ENCODE peak calls at places on chromosomes 13 and 19, in seven cellular contexts. R is GM12891, A is SK-N-SH, M is GM12892, P is GM12878, O is H1, C is HepG2. L is an unnamed sample.

GRCh38 chr13:27035892-27036235 is 135.7 kb downstream of the USP12 start:
- DNase-seq in R (no peak), A (no peak), M (no peak), P (no peak), O (no peak), C (no peak), L (no peak)

GRCh38 chr13:52995946-52996345 is 32.7 kb upstream of the OLFM4 start:
- DNase-seq in R (no peak), A (no peak), M (no peak), P (no peak), O (no peak), C (no peak), L (no peak)

GRCh38 chr19:10808937-10809655 is 26.9 kb downstream of the TMED1 start:
- DNase-seq in R (no peak), A (no peak), M (no peak), P (no peak), O (no peak), C (no peak), L (peak)

GRCh38 chr13:25068810-25069209 is 27.1 kb upstream of the PABPC3 start:
- DNase-seq in R (no peak), A (no peak), M (no peak), P (no peak), O (no peak), C (no peak), L (no peak)

GRCh38 chr13:72536668-72537399 is 190.6 kb downstream of the MZT1 start:
- DNase-seq in R (no peak), A (no peak), M (no peak), P (no peak), O (no peak), C (peak), L (no peak)

GRCh38 chr19:33806434-33806881 is 9.8 kb downstream of the KCTD15 start:
- DNase-seq in R (no peak), A (no peak), M (no peak), P (no peak), O (no peak), C (no peak), L (no peak)

GRCh38 chr13:39890537-39890936 is 235.1 kb downstream of the COG6 start:
- DNase-seq in R (no peak), A (no peak), M (no peak), P (no peak), O (no peak), C (no peak), L (peak)

GRCh38 chr13:54980651-54981050 is 1952.0 kb downstream of the OLFM4 start:
- DNase-seq in R (no peak), A (no peak), M (no peak), P (no peak), O (no peak), C (no peak), L (no peak)

GRCh38 chr13:75864718-75865117 is 228.6 kb downstream of the LMO7 start:
- DNase-seq in R (no peak), A (no peak), M (no peak), P (no peak), O (no peak), C (peak), L (no peak)

GRCh38 chr19:741506-742131 is 9.3 kb upstream of the MISP start:
- DNase-seq in R (no peak), A (peak), M (no peak), P (no peak), O (peak), C (peak), L (peak)

GRCh38 chr19:31135841-31136240 is 213.4 kb downstream of the TSHZ3 start:
- DNase-seq in R (no peak), A (no peak), M (no peak), P (no peak), O (no peak), C (no peak), L (no peak)

GRCh38 chr13:29963086-29963485 is 112.7 kb upstream of the UBL3 start:
- DNase-seq in R (no peak), A (no peak), M (no peak), P (no peak), O (no peak), C (no peak), L (no peak)

GRCh38 chr19:3366761-3367571 is 583 bp downstream of the NFIC start:
- DNase-seq in R (no peak), A (peak), M (peak), P (no peak), O (no peak), C (no peak), L (peak)

GRCh38 chr19:6521718-6522646 is 8.8 kb upstream of the TNFSF9 start:
- DNase-seq in R (no peak), A (no peak), M (peak), P (peak), O (no peak), C (no peak), L (peak)

GRCh38 chr19:50626796-50627195 is 12.9 kb downstream of the SYT3 start:
- DNase-seq in R (no peak), A (no peak), M (no peak), P (no peak), O (no peak), C (no peak), L (no peak)

GRCh38 chr13:39881887-39882286 is 226.4 kb downstream of the COG6 start:
- DNase-seq in R (no peak), A (no peak), M (no peak), P (no peak), O (no peak), C (no peak), L (no peak)

GRCh38 chr13:112774448-112774792 is 84.6 kb downstream of the ATP11A start:
- DNase-seq in R (no peak), A (no peak), M (no peak), P (no peak), O (no peak), C (no peak), L (no peak)

GRCh38 chr13:23146811-23147245 is 34.0 kb upstream of the SGCG start:
- DNase-seq in R (no peak), A (no peak), M (no peak), P (no peak), O (no peak), C (no peak), L (no peak)

GRCh38 chr19:55080915-55081772 is 5.5 kb downstream of the EPS8L1 start:
- DNase-seq in R (peak), A (peak), M (peak), P (peak), O (peak), C (peak), L (peak)

GRCh38 chr19:30174357-30174645 is 197.9 kb upstream of the ZNF536 start:
- DNase-seq in R (no peak), A (no peak), M (no peak), P (no peak), O (no peak), C (no peak), L (no peak)

GRCh38 chr13:35856721-35857346 is 274.3 kb downstream of the DCLK1 start:
- DNase-seq in R (no peak), A (no peak), M (no peak), P (no peak), O (no peak), C (no peak), L (no peak)

GRCh38 chr19:2266183-2266993 is 10.2 kb upstream of the JSRP1 start:
- DNase-seq in R (no peak), A (peak), M (no peak), P (peak), O (no peak), C (peak), L (peak)
- TF ChIP-seq TAF1 in R (no peak), A (no peak), M (no peak), P (peak), O (no peak), C (peak), L (no peak)

GRCh38 chr13:88857256-88857655 is 1186.1 kb downstream of the SLITRK5 start:
- DNase-seq in R (no peak), A (no peak), M (no peak), P (no peak), O (no peak), C (no peak), L (no peak)
- TF ChIP-seq TAF1 in R (no peak), A (no peak), M (no peak), P (no peak), O (no peak), C (no peak), L (no peak)

GRCh38 chr19:32316034-32316433 is 29.4 kb upstream of the ZNF507 start:
- DNase-seq in R (no peak), A (no peak), M (no peak), P (no peak), O (no peak), C (no peak), L (no peak)
- TF ChIP-seq TAF1 in R (no peak), A (no peak), M (no peak), P (no peak), O (no peak), C (no peak), L (no peak)

GRCh38 chr19:17806945-17807344 is 12.0 kb downstream of the B3GNT3 start:
- DNase-seq in R (no peak), A (no peak), M (no peak), P (no peak), O (no peak), C (no peak), L (no peak)
- TF ChIP-seq TAF1 in R (no peak), A (no peak), M (no peak), P (no peak), O (no peak), C (no peak), L (no peak)

GRCh38 chr19:41893899-41894298 is 10.9 kb downstream of the ARHGEF1 start:
- DNase-seq in R (no peak), A (no peak), M (no peak), P (no peak), O (no peak), C (peak), L (no peak)
- TF ChIP-seq TAF1 in R (no peak), A (no peak), M (no peak), P (no peak), O (no peak), C (no peak), L (no peak)

GRCh38 chr19:12841094-12841493 is 2.8 kb downstream of the MAST1 start:
- DNase-seq in R (no peak), A (peak), M (no peak), P (no peak), O (peak), C (no peak), L (peak)
- TF ChIP-seq TAF1 in R (no peak), A (no peak), M (no peak), P (no peak), O (peak), C (no peak), L (no peak)

DNA sequence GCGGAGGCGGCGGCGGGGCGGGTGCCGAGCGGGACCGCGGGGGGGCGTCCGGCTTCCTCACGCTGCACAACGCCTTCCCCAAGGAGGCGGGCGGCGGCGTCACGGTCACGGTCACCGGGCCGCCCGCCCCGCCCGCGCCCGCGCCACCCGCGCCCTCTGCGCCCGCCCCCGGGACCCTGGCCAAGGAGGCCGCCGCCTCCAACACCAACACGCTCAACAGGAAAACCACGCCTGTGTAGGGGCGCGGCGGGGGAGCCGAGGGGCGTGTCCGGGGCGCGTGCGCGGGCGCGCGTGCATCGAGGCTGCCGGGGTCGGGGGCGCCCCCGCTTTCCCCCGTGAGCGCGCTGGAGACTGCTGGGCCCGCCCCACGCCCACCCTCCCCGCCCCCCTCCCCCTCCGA is 8.8 kb upstream of the CACNG6 start:
- DNase-seq in R (no peak), A (peak), M (no peak), P (no peak), O (no peak), C (no peak), L (no peak)
- TF ChIP-seq TAF1 in R (no peak), A (no peak), M (no peak), P (no peak), O (no peak), C (no peak), L (no peak)

GRCh38 chr13:93561553-93561952 is 334.9 kb downstream of the GPC6 start:
- DNase-seq in R (no peak), A (no peak), M (no peak), P (no peak), O (peak), C (no peak), L (no peak)

GRCh38 chr13:93562676-93563075 is 336.1 kb downstream of the GPC6 start:
- DNase-seq in R (no peak), A (no peak), M (no peak), P (no peak), O (no peak), C (no peak), L (no peak)

GRCh38 chr13:93558637-93559036 is 332.0 kb downstream of the GPC6 start:
- DNase-seq in R (no peak), A (no peak), M (no peak), P (no peak), O (no peak), C (no peak), L (no peak)

GRCh38 chr13:93554514-93554913 is 327.9 kb downstream of the GPC6 start:
- DNase-seq in R (no peak), A (no peak), M (no peak), P (no peak), O (no peak), C (no peak), L (no peak)

DNA sequence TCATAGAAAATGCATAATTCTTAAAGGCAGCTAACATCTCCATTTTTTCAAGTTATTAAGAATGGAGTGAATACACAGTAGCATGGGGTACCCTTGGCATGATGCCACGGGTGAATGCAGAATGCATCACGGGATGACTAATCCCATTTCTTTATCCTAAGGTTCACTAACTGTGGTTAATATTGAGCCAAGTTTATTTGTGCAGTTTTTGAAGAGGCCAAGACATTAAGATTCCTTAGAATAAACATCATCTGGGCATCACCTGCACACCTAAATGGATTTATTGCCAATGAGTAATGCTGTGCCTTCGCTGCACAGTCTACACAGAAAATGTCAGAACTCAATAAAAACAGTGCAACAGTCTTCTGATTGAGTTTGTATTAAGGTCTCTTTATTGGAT is 333.1 kb downstream of the GPC6 start:
- DNase-seq in R (no peak), A (no peak), M (no peak), P (no peak), O (no peak), C (no peak), L (no peak)
- TF ChIP-seq TAF1 in R (no peak), A (no peak), M (no peak), P (no peak), O (no peak), C (no peak), L (no peak)